ENCODE peak calls at places on chromosomes 7 and 10, in eight cellular contexts. G, A, W, H, J, X, K and M are unnamed samples. For H3K9me3 and H3K4me1, the result is how much of the 10 kb centered on the place peaks cover.

GRCh38 chr10:119263966-119264621 is 56.7 kb downstream of the GRK5 start:
- DNase-seq in W (peak), J (no peak), K (no peak), G (no peak), A (no peak), X (no peak), H (no peak), M (no peak)

GRCh38 chr7:155484483-155485399 is 26.8 kb downstream of the EN2 start:
- DNase-seq in G (no peak), A (no peak), J (no peak), X (no peak), H (no peak), K (no peak), W (no peak), M (peak)

GRCh38 chr10:77605466-77605865 is 32.1 kb downstream of the KCNMA1 start:
- DNase-seq in X (no peak), K (no peak), H (no peak), J (peak), G (no peak), A (no peak), W (no peak), M (no peak)

GRCh38 chr7:148699772-148700629 is 1.3 kb downstream of the CUL1 start:
- DNase-seq in G (no peak), J (no peak), K (peak), H (no peak), X (no peak), A (no peak), W (peak), M (no peak)

GRCh38 chr10:124724279-124725027 is 19.7 kb downstream of the FAM53B start:
- DNase-seq in A (no peak), J (no peak), K (no peak), H (peak), W (no peak), G (no peak), X (no peak), M (peak)

GRCh38 chr10:19862811-19863515 is 46.7 kb downstream of the PLXDC2 start:
- DNase-seq in X (no peak), A (no peak), G (no peak), J (no peak), H (no peak), K (no peak), W (no peak), M (no peak)

GRCh38 chr7:150961510-150962284 is 16.4 kb downstream of the KCNH2 start:
- DNase-seq in H (peak), K (peak), W (peak), G (no peak), J (no peak), A (no peak), X (no peak), M (peak)

GRCh38 chr7:16462618-16463017 is 2.9 kb downstream of the SOSTDC1 start:
- DNase-seq in K (no peak), H (no peak), W (no peak), A (no peak), G (no peak), J (no peak), X (no peak), M (no peak)

GRCh38 chr10:65325913-65326312 is 1599.9 kb upstream of the LRRTM3 start:
- DNase-seq in G (no peak), W (no peak), A (no peak), K (no peak), X (no peak), H (no peak), J (peak), M (no peak)

GRCh38 chr10:3494131-3494878 is 290.7 kb downstream of the KLF6 start:
- DNase-seq in J (no peak), G (no peak), W (peak), X (no peak), K (peak), H (peak), A (no peak), M (peak)

GRCh38 chr7:132527467-132528410 is 48.5 kb downstream of the PLXNA4 start:
- DNase-seq in A (no peak), X (no peak), J (no peak), W (no peak), K (no peak), G (no peak), H (no peak), M (no peak)

GRCh38 chr7:3722396-3722846 is 421.4 kb downstream of the SDK1 start:
- DNase-seq in G (no peak), A (peak), X (peak), H (no peak), K (peak), J (peak), W (peak), M (peak)

GRCh38 chr10:70331486-70332268 is 47.9 kb upstream of the NPFFR1 start:
- DNase-seq in A (no peak), G (peak), H (no peak), K (peak), X (peak), W (peak), J (no peak), M (peak)

GRCh38 chr7:156147104-156147503 is 334.8 kb upstream of the SHH start:
- DNase-seq in X (no peak), A (no peak), J (no peak), H (no peak), W (no peak), K (no peak), G (no peak), M (no peak)

GRCh38 chr10:69362471-69362954 is 54.2 kb downstream of the TACR2 start:
- DNase-seq in K (peak), J (no peak), H (peak), G (peak), A (no peak), W (peak), X (no peak), M (no peak)

GRCh38 chr10:122663516-122664130 is 36.0 kb downstream of the C10orf120 start:
- DNase-seq in X (no peak), W (no peak), J (no peak), K (no peak), H (no peak), G (no peak), A (no peak), M (no peak)

GRCh38 chr10:124561206-124561605 is 99.6 kb downstream of the LHPP start:
- DNase-seq in H (no peak), G (no peak), W (no peak), X (no peak), K (no peak), J (no peak), A (no peak), M (no peak)

GRCh38 chr7:31744294-31744874 is 57.4 kb downstream of the PPP1R17 start:
- DNase-seq in J (peak), G (no peak), W (peak), K (peak), A (peak), H (peak), X (peak), M (peak)

GRCh38 chr10:125117941-125118630 is 42.3 kb downstream of the CTBP2 start:
- DNase-seq in J (no peak), K (no peak), X (no peak), G (no peak), A (no peak), H (peak), W (peak), M (peak)

GRCh38 chr7:138813945-138814344 is 15.9 kb upstream of the ATP6V0A4 start:
- DNase-seq in K (no peak), W (no peak), G (no peak), H (no peak), A (no peak), X (no peak), J (no peak), M (no peak)

GRCh38 chr10:51832652-51833383 is 133.4 kb upstream of the CSTF2T start:
- DNase-seq in J (peak), H (no peak), X (no peak), A (no peak), K (peak), G (no peak), W (peak), M (no peak)

GRCh38 chr7:142927949-142928348 is 5.6 kb downstream of the TRPV5 start:
- DNase-seq in X (no peak), W (no peak), H (no peak), K (no peak), A (no peak), G (no peak), J (no peak), M (no peak)

GRCh38 chr10:51699145-51699474 is 285 bp downstream of the CSTF2T start:
- DNase-seq in X (no peak), H (no peak), W (no peak), A (no peak), K (no peak), G (no peak), J (peak), M (no peak)

GRCh38 chr10:69802424-69803161 is 887 bp downstream of the COL13A1 start:
- DNase-seq in K (peak), H (peak), A (no peak), G (no peak), W (peak), J (peak), X (no peak), M (no peak)

GRCh38 chr7:157750291-157750690 is 413.5 kb downstream of the DNAJB6 start:
- DNase-seq in J (no peak), K (no peak), W (no peak), X (no peak), G (no peak), H (no peak), A (no peak), M (no peak)

GRCh38 chr7:157744786-157745601 is 408.2 kb downstream of the DNAJB6 start:
- DNase-seq in G (no peak), J (no peak), W (no peak), K (no peak), A (no peak), X (no peak), H (no peak), M (no peak)

GRCh38 chr7:157751351-157751750 is 414.5 kb downstream of the DNAJB6 start:
- DNase-seq in J (no peak), K (no peak), W (no peak), X (no peak), A (no peak), G (no peak), H (no peak), M (no peak)

GRCh38 chr7:157743781-157744525 is 407.1 kb downstream of the DNAJB6 start:
- DNase-seq in A (no peak), X (no peak), K (no peak), G (no peak), J (no peak), H (no peak), W (no peak), M (no peak)

DNA sequence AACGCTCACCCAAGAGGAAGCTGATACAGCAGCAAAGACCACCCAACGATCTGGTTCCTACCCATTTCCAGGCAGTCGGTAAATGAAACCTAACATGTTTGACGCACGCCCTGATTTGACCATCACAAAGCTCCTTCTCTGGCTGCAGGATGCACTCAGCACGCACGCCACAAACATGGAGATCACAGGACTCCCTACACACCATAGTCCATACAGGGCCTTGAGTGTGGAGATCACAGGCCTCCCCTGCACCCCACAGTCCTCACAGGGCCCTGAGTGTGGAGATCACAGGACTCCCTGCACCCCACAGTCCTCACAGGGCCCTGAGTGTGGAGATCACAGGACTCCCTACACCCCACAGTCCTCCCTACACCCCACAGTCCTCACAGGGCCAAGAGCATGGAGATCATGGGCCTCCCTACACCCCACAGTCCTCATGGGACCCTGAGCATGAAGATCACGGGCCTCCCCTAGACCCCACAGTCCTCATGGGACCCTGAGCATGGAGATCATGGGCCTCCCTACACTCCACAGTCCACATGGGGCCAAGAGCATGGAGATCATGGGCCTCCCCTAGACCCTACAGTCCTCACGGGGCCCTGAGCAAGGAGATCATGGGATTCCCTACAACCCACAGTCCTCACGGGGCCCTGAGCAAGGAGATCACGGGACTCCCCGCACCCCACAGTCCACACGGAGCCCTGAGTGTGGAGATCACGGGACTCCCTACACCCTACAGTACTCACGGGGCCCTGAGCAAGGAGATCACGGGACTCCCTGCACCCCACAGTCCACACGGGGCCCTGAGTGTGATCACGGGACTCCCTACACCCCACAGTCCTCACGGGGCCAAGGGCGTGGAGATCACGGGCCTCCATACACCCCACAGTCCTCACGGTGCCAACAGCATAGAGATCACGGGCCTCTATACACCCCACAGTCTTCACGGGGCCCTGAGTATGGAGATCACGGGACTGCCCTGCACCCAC is 409.2 kb downstream of the DNAJB6 start:
- DNase-seq in X (no peak), H (no peak), K (no peak), G (no peak), W (no peak), J (no peak), A (no peak), M (no peak)
- H3K9me3 ChIP-seq in X (under half), H (under half), K (half or more), G (under half), W (under half), J (under half), A (under half), M (under half)

DNA sequence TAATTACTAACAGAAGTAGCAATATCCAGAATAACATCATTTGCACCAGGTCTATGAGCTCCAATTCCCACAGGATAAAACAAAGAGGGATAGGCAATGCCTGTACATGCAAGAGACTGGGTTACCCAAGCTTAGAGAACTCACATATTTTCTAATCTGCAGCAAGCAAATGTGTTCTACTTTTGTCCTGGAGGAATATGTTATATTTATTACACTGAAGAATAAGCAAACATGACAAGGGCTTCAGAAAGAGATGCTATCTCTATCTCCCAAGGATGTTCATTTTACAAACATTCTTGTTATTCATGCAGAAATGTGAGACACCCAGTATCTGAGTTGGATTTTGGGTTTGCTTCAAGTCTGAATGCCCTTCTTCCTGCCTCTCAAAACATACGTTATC is 118.6 kb downstream of the MDFIC start:
- DNase-seq in K (no peak), X (no peak), H (no peak), W (no peak), A (no peak), J (no peak), G (no peak), M (no peak)
- H3K4me1 ChIP-seq in K (under half), X (under half), H (under half), W (under half), A (under half), J (under half), G (under half), M (under half)

DNA sequence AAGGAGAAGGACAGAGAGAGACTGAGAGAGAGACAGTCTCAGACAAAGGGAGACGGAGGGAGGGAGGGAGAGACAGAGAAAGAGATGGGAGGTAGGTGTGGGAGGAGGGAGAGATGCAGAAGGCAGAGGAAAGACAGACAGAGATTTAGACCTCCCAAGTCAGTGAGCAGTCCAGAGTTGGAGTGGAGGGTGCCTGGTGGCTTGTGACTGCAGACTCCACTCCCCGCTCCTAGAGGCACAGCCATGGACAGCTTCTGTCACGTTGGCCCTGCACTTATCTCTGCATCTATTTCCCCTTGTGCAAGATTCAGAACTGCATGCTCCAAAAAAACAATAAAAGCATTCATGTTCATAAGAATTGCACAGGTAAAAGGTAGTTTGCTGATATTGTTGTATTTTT is 10.7 kb downstream of the IKZF1 start:
- DNase-seq in A (peak), X (no peak), G (no peak), K (no peak), H (no peak), W (no peak), J (no peak), M (no peak)
- H3K4me3 ChIP-seq in A (peak), X (no peak), G (peak), K (no peak), H (no peak), W (no peak), J (no peak), M (no peak)

GRCh38 chr7:6648066-6648814 is 11.1 kb downstream of the ZNF316 start:
- DNase-seq in K (no peak), A (no peak), H (no peak), X (no peak), J (no peak), G (no peak), W (no peak), M (no peak)

GRCh38 chr7:6648815-6649104 is 11.6 kb downstream of the ZNF316 start:
- DNase-seq in J (no peak), X (no peak), W (no peak), K (no peak), A (no peak), H (no peak), G (no peak), M (no peak)

GRCh38 chr7:6650086-6650485 is 13.0 kb downstream of the ZNF316 start:
- DNase-seq in G (no peak), A (no peak), X (no peak), K (no peak), W (no peak), H (no peak), J (no peak), M (no peak)

GRCh38 chr7:6650521-6651011 is 13.4 kb downstream of the ZNF316 start:
- DNase-seq in G (no peak), A (no peak), X (no peak), H (no peak), J (no peak), W (no peak), K (no peak), M (no peak)

GRCh38 chr7:6649241-6649961 is 12.3 kb downstream of the ZNF316 start:
- DNase-seq in K (no peak), H (no peak), X (no peak), W (no peak), J (no peak), G (no peak), A (no peak), M (no peak)
- H3K9me3 ChIP-seq in K (under half), H (under half), X (under half), W (under half), J (under half), G (under half), A (under half), M (under half)

DNA sequence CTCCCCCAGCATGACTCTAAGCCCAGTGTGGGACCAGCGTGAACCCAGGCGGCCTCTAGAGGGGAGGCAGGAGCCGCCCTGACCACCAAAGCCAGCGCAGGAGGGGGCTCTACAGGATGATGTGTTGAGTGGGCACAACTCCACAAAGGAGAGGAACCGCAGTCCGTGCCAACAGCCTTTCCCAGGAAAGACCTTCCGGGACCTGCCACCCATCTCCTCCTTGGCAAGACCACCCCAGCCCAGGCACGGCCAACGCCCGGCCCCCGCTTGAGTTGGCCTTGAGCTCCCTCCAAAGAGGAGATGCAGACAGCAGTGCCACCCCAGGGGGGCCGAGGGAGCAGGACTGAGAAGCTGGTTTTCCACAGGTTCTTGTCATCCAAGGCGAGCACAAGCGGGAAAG is 38.9 kb downstream of the PTPRN2 start:
- DNase-seq in W (no peak), A (no peak), K (no peak), H (no peak), X (no peak), J (no peak), G (no peak), M (no peak)
- H3K4me1 ChIP-seq in W (under half), A (under half), K (under half), H (under half), X (under half), J (under half), G (under half), M (under half)